ENCODE peak calls at places on chromosomes 7 and 10, in nine cellular contexts. One of them, this sample, is unnamed.

GRCh38 chr10:63375859-63376258 is 89.9 kb downstream of the JMJD1C start:
- DNase-seq in nephron progenitor cell: no peak
- DNase-seq in endothelial cell of umbilical vein: peak
- DNase-seq in activated CD4-positive, alpha-beta T cell treated with anti-CD3 and anti-CD28 coated beads, Interleukin-2, amount 50 U/mL, for 1 hour: no peak
- DNase-seq in mucosa of gallbladder: no peak
- DNase-seq in NCI-H1092 treated with DMSO at 0.1 percent for 48 hours: no peak
- DNase-seq in stimulated activated CD8-positive, alpha-beta memory T cell treated with anti-CD3 and anti-CD28 coated beads, Interleukin-4, amount 100 ng/mL, for 4 hours: no peak
- DNase-seq in fibroblast of the aortic adventitia: peak
- DNase-seq in A549: no peak
- DNase-seq in this sample: no peak

GRCh38 chr7:151833213-151833651 is 43.7 kb downstream of the PRKAG2 start:
- DNase-seq in mucosa of gallbladder: no peak
- DNase-seq in endothelial cell of umbilical vein: no peak
- DNase-seq in activated CD4-positive, alpha-beta T cell treated with anti-CD3 and anti-CD28 coated beads, Interleukin-2, amount 50 U/mL, for 1 hour: no peak
- DNase-seq in nephron progenitor cell: no peak
- DNase-seq in NCI-H1092 treated with DMSO at 0.1 percent for 48 hours: no peak
- DNase-seq in stimulated activated CD8-positive, alpha-beta memory T cell treated with anti-CD3 and anti-CD28 coated beads, Interleukin-4, amount 100 ng/mL, for 4 hours: no peak
- DNase-seq in A549: no peak
- DNase-seq in fibroblast of the aortic adventitia: no peak
- DNase-seq in this sample: no peak

GRCh38 chr10:102856758-102857424 is 2.8 kb downstream of the BORCS7 start:
- DNase-seq in nephron progenitor cell: no peak
- DNase-seq in fibroblast of the aortic adventitia: no peak
- DNase-seq in stimulated activated CD8-positive, alpha-beta memory T cell treated with anti-CD3 and anti-CD28 coated beads, Interleukin-4, amount 100 ng/mL, for 4 hours: no peak
- DNase-seq in mucosa of gallbladder: no peak
- DNase-seq in A549: no peak
- DNase-seq in endothelial cell of umbilical vein: no peak
- DNase-seq in activated CD4-positive, alpha-beta T cell treated with anti-CD3 and anti-CD28 coated beads, Interleukin-2, amount 50 U/mL, for 1 hour: no peak
- DNase-seq in NCI-H1092 treated with DMSO at 0.1 percent for 48 hours: no peak
- DNase-seq in this sample: no peak

GRCh38 chr10:95399167-95399566 is 108.4 kb upstream of the PDLIM1 start:
- DNase-seq in activated CD4-positive, alpha-beta T cell treated with anti-CD3 and anti-CD28 coated beads, Interleukin-2, amount 50 U/mL, for 1 hour: no peak
- DNase-seq in A549: no peak
- DNase-seq in fibroblast of the aortic adventitia: no peak
- DNase-seq in mucosa of gallbladder: no peak
- DNase-seq in NCI-H1092 treated with DMSO at 0.1 percent for 48 hours: no peak
- DNase-seq in endothelial cell of umbilical vein: no peak
- DNase-seq in nephron progenitor cell: no peak
- DNase-seq in stimulated activated CD8-positive, alpha-beta memory T cell treated with anti-CD3 and anti-CD28 coated beads, Interleukin-4, amount 100 ng/mL, for 4 hours: no peak
- DNase-seq in this sample: no peak

GRCh38 chr10:122078326-122078725 is 89.4 kb downstream of the TACC2 start:
- DNase-seq in endothelial cell of umbilical vein: no peak
- DNase-seq in activated CD4-positive, alpha-beta T cell treated with anti-CD3 and anti-CD28 coated beads, Interleukin-2, amount 50 U/mL, for 1 hour: no peak
- DNase-seq in fibroblast of the aortic adventitia: no peak
- DNase-seq in nephron progenitor cell: no peak
- DNase-seq in mucosa of gallbladder: no peak
- DNase-seq in NCI-H1092 treated with DMSO at 0.1 percent for 48 hours: no peak
- DNase-seq in A549: no peak
- DNase-seq in stimulated activated CD8-positive, alpha-beta memory T cell treated with anti-CD3 and anti-CD28 coated beads, Interleukin-4, amount 100 ng/mL, for 4 hours: no peak
- DNase-seq in this sample: no peak

GRCh38 chr7:81462672-81463071 is 307.2 kb downstream of the HGF start:
- DNase-seq in nephron progenitor cell: no peak
- DNase-seq in NCI-H1092 treated with DMSO at 0.1 percent for 48 hours: no peak
- DNase-seq in mucosa of gallbladder: no peak
- DNase-seq in endothelial cell of umbilical vein: no peak
- DNase-seq in stimulated activated CD8-positive, alpha-beta memory T cell treated with anti-CD3 and anti-CD28 coated beads, Interleukin-4, amount 100 ng/mL, for 4 hours: no peak
- DNase-seq in A549: peak
- DNase-seq in activated CD4-positive, alpha-beta T cell treated with anti-CD3 and anti-CD28 coated beads, Interleukin-2, amount 50 U/mL, for 1 hour: no peak
- DNase-seq in fibroblast of the aortic adventitia: peak
- DNase-seq in this sample: no peak

GRCh38 chr7:124255041-124255667 is 222.3 kb upstream of the TMEM229A start:
- DNase-seq in A549: no peak
- DNase-seq in mucosa of gallbladder: no peak
- DNase-seq in endothelial cell of umbilical vein: no peak
- DNase-seq in activated CD4-positive, alpha-beta T cell treated with anti-CD3 and anti-CD28 coated beads, Interleukin-2, amount 50 U/mL, for 1 hour: no peak
- DNase-seq in fibroblast of the aortic adventitia: no peak
- DNase-seq in stimulated activated CD8-positive, alpha-beta memory T cell treated with anti-CD3 and anti-CD28 coated beads, Interleukin-4, amount 100 ng/mL, for 4 hours: no peak
- DNase-seq in NCI-H1092 treated with DMSO at 0.1 percent for 48 hours: no peak
- DNase-seq in nephron progenitor cell: no peak
- DNase-seq in this sample: no peak

GRCh38 chr7:145692237-145692950 is 424.2 kb upstream of the CNTNAP2 start:
- DNase-seq in NCI-H1092 treated with DMSO at 0.1 percent for 48 hours: no peak
- DNase-seq in activated CD4-positive, alpha-beta T cell treated with anti-CD3 and anti-CD28 coated beads, Interleukin-2, amount 50 U/mL, for 1 hour: no peak
- DNase-seq in mucosa of gallbladder: no peak
- DNase-seq in A549: no peak
- DNase-seq in nephron progenitor cell: no peak
- DNase-seq in stimulated activated CD8-positive, alpha-beta memory T cell treated with anti-CD3 and anti-CD28 coated beads, Interleukin-4, amount 100 ng/mL, for 4 hours: no peak
- DNase-seq in endothelial cell of umbilical vein: no peak
- DNase-seq in fibroblast of the aortic adventitia: no peak
- DNase-seq in this sample: no peak

GRCh38 chr7:148264933-148265557 is 325.5 kb upstream of the C7orf33 start:
- DNase-seq in fibroblast of the aortic adventitia: peak
- DNase-seq in NCI-H1092 treated with DMSO at 0.1 percent for 48 hours: peak
- DNase-seq in stimulated activated CD8-positive, alpha-beta memory T cell treated with anti-CD3 and anti-CD28 coated beads, Interleukin-4, amount 100 ng/mL, for 4 hours: no peak
- DNase-seq in mucosa of gallbladder: no peak
- DNase-seq in activated CD4-positive, alpha-beta T cell treated with anti-CD3 and anti-CD28 coated beads, Interleukin-2, amount 50 U/mL, for 1 hour: no peak
- DNase-seq in endothelial cell of umbilical vein: no peak
- DNase-seq in A549: peak
- DNase-seq in nephron progenitor cell: no peak
- DNase-seq in this sample: peak

GRCh38 chr10:68800196-68800595 is 27.1 kb upstream of the STOX1 start:
- DNase-seq in activated CD4-positive, alpha-beta T cell treated with anti-CD3 and anti-CD28 coated beads, Interleukin-2, amount 50 U/mL, for 1 hour: no peak
- DNase-seq in stimulated activated CD8-positive, alpha-beta memory T cell treated with anti-CD3 and anti-CD28 coated beads, Interleukin-4, amount 100 ng/mL, for 4 hours: no peak
- DNase-seq in endothelial cell of umbilical vein: no peak
- DNase-seq in fibroblast of the aortic adventitia: no peak
- DNase-seq in A549: no peak
- DNase-seq in nephron progenitor cell: no peak
- DNase-seq in mucosa of gallbladder: no peak
- DNase-seq in NCI-H1092 treated with DMSO at 0.1 percent for 48 hours: no peak
- DNase-seq in this sample: no peak

GRCh38 chr10:63266337-63267327 is 133.5 kb downstream of the NRBF2 start:
- DNase-seq in mucosa of gallbladder: no peak
- DNase-seq in endothelial cell of umbilical vein: peak
- DNase-seq in nephron progenitor cell: no peak
- DNase-seq in A549: no peak
- DNase-seq in activated CD4-positive, alpha-beta T cell treated with anti-CD3 and anti-CD28 coated beads, Interleukin-2, amount 50 U/mL, for 1 hour: no peak
- DNase-seq in stimulated activated CD8-positive, alpha-beta memory T cell treated with anti-CD3 and anti-CD28 coated beads, Interleukin-4, amount 100 ng/mL, for 4 hours: no peak
- DNase-seq in fibroblast of the aortic adventitia: peak
- DNase-seq in NCI-H1092 treated with DMSO at 0.1 percent for 48 hours: peak
- DNase-seq in this sample: no peak

GRCh38 chr7:96236198-96237039 is 85.5 kb downstream of the SLC25A13 start:
- DNase-seq in stimulated activated CD8-positive, alpha-beta memory T cell treated with anti-CD3 and anti-CD28 coated beads, Interleukin-4, amount 100 ng/mL, for 4 hours: no peak
- DNase-seq in fibroblast of the aortic adventitia: peak
- DNase-seq in NCI-H1092 treated with DMSO at 0.1 percent for 48 hours: no peak
- DNase-seq in A549: no peak
- DNase-seq in nephron progenitor cell: no peak
- DNase-seq in activated CD4-positive, alpha-beta T cell treated with anti-CD3 and anti-CD28 coated beads, Interleukin-2, amount 50 U/mL, for 1 hour: no peak
- DNase-seq in mucosa of gallbladder: no peak
- DNase-seq in endothelial cell of umbilical vein: peak
- DNase-seq in this sample: no peak

GRCh38 chr7:102916881-102917280 is 4.1 kb downstream of the LRRC17 start:
- DNase-seq in stimulated activated CD8-positive, alpha-beta memory T cell treated with anti-CD3 and anti-CD28 coated beads, Interleukin-4, amount 100 ng/mL, for 4 hours: no peak
- DNase-seq in NCI-H1092 treated with DMSO at 0.1 percent for 48 hours: no peak
- DNase-seq in A549: no peak
- DNase-seq in activated CD4-positive, alpha-beta T cell treated with anti-CD3 and anti-CD28 coated beads, Interleukin-2, amount 50 U/mL, for 1 hour: no peak
- DNase-seq in nephron progenitor cell: no peak
- DNase-seq in fibroblast of the aortic adventitia: peak
- DNase-seq in endothelial cell of umbilical vein: no peak
- DNase-seq in mucosa of gallbladder: no peak
- DNase-seq in this sample: no peak

GRCh38 chr10:96606216-96606615 is 19.4 kb upstream of the TM9SF3 start:
- DNase-seq in stimulated activated CD8-positive, alpha-beta memory T cell treated with anti-CD3 and anti-CD28 coated beads, Interleukin-4, amount 100 ng/mL, for 4 hours: no peak
- DNase-seq in mucosa of gallbladder: no peak
- DNase-seq in A549: no peak
- DNase-seq in fibroblast of the aortic adventitia: no peak
- DNase-seq in NCI-H1092 treated with DMSO at 0.1 percent for 48 hours: no peak
- DNase-seq in nephron progenitor cell: no peak
- DNase-seq in activated CD4-positive, alpha-beta T cell treated with anti-CD3 and anti-CD28 coated beads, Interleukin-2, amount 50 U/mL, for 1 hour: no peak
- DNase-seq in endothelial cell of umbilical vein: no peak
- DNase-seq in this sample: no peak

GRCh38 chr10:23114228-23114850 is 19.0 kb downstream of the MSRB2 start:
- DNase-seq in endothelial cell of umbilical vein: no peak
- DNase-seq in NCI-H1092 treated with DMSO at 0.1 percent for 48 hours: no peak
- DNase-seq in activated CD4-positive, alpha-beta T cell treated with anti-CD3 and anti-CD28 coated beads, Interleukin-2, amount 50 U/mL, for 1 hour: no peak
- DNase-seq in stimulated activated CD8-positive, alpha-beta memory T cell treated with anti-CD3 and anti-CD28 coated beads, Interleukin-4, amount 100 ng/mL, for 4 hours: no peak
- DNase-seq in A549: no peak
- DNase-seq in fibroblast of the aortic adventitia: no peak
- DNase-seq in nephron progenitor cell: no peak
- DNase-seq in mucosa of gallbladder: no peak
- DNase-seq in this sample: no peak

GRCh38 chr7:75711634-75712494 is 26.9 kb downstream of the HIP1 start:
- DNase-seq in fibroblast of the aortic adventitia: peak
- DNase-seq in stimulated activated CD8-positive, alpha-beta memory T cell treated with anti-CD3 and anti-CD28 coated beads, Interleukin-4, amount 100 ng/mL, for 4 hours: no peak
- DNase-seq in NCI-H1092 treated with DMSO at 0.1 percent for 48 hours: no peak
- DNase-seq in A549: no peak
- DNase-seq in activated CD4-positive, alpha-beta T cell treated with anti-CD3 and anti-CD28 coated beads, Interleukin-2, amount 50 U/mL, for 1 hour: no peak
- DNase-seq in endothelial cell of umbilical vein: peak
- DNase-seq in mucosa of gallbladder: no peak
- DNase-seq in nephron progenitor cell: no peak
- DNase-seq in this sample: no peak

GRCh38 chr10:57694956-57695605 is 572.6 kb downstream of the IPMK start:
- DNase-seq in A549: no peak
- DNase-seq in nephron progenitor cell: no peak
- DNase-seq in fibroblast of the aortic adventitia: no peak
- DNase-seq in stimulated activated CD8-positive, alpha-beta memory T cell treated with anti-CD3 and anti-CD28 coated beads, Interleukin-4, amount 100 ng/mL, for 4 hours: no peak
- DNase-seq in activated CD4-positive, alpha-beta T cell treated with anti-CD3 and anti-CD28 coated beads, Interleukin-2, amount 50 U/mL, for 1 hour: no peak
- DNase-seq in mucosa of gallbladder: no peak
- DNase-seq in endothelial cell of umbilical vein: no peak
- DNase-seq in NCI-H1092 treated with DMSO at 0.1 percent for 48 hours: peak
- DNase-seq in this sample: no peak

GRCh38 chr7:140053812-140054539 is 8.8 kb downstream of the PARP12 start:
- DNase-seq in endothelial cell of umbilical vein: no peak
- DNase-seq in nephron progenitor cell: no peak
- DNase-seq in A549: no peak
- DNase-seq in mucosa of gallbladder: no peak
- DNase-seq in fibroblast of the aortic adventitia: no peak
- DNase-seq in activated CD4-positive, alpha-beta T cell treated with anti-CD3 and anti-CD28 coated beads, Interleukin-2, amount 50 U/mL, for 1 hour: no peak
- DNase-seq in NCI-H1092 treated with DMSO at 0.1 percent for 48 hours: no peak
- DNase-seq in stimulated activated CD8-positive, alpha-beta memory T cell treated with anti-CD3 and anti-CD28 coated beads, Interleukin-4, amount 100 ng/mL, for 4 hours: no peak
- DNase-seq in this sample: no peak

GRCh38 chr10:113456741-113457140 is 96.1 kb upstream of the HABP2 start:
- DNase-seq in fibroblast of the aortic adventitia: no peak
- DNase-seq in activated CD4-positive, alpha-beta T cell treated with anti-CD3 and anti-CD28 coated beads, Interleukin-2, amount 50 U/mL, for 1 hour: no peak
- DNase-seq in NCI-H1092 treated with DMSO at 0.1 percent for 48 hours: no peak
- DNase-seq in nephron progenitor cell: no peak
- DNase-seq in A549: no peak
- DNase-seq in mucosa of gallbladder: no peak
- DNase-seq in endothelial cell of umbilical vein: no peak
- DNase-seq in stimulated activated CD8-positive, alpha-beta memory T cell treated with anti-CD3 and anti-CD28 coated beads, Interleukin-4, amount 100 ng/mL, for 4 hours: no peak
- DNase-seq in this sample: no peak

GRCh38 chr7:147595076-147595475 is 995.5 kb upstream of the C7orf33 start:
- DNase-seq in endothelial cell of umbilical vein: no peak
- DNase-seq in stimulated activated CD8-positive, alpha-beta memory T cell treated with anti-CD3 and anti-CD28 coated beads, Interleukin-4, amount 100 ng/mL, for 4 hours: no peak
- DNase-seq in mucosa of gallbladder: no peak
- DNase-seq in nephron progenitor cell: no peak
- DNase-seq in activated CD4-positive, alpha-beta T cell treated with anti-CD3 and anti-CD28 coated beads, Interleukin-2, amount 50 U/mL, for 1 hour: no peak
- DNase-seq in NCI-H1092 treated with DMSO at 0.1 percent for 48 hours: no peak
- DNase-seq in fibroblast of the aortic adventitia: no peak
- DNase-seq in A549: no peak
- DNase-seq in this sample: no peak

GRCh38 chr7:1557771-1558170 is 1.8 kb upstream of the TMEM184A start:
- DNase-seq in endothelial cell of umbilical vein: no peak
- DNase-seq in mucosa of gallbladder: no peak
- DNase-seq in A549: no peak
- DNase-seq in stimulated activated CD8-positive, alpha-beta memory T cell treated with anti-CD3 and anti-CD28 coated beads, Interleukin-4, amount 100 ng/mL, for 4 hours: no peak
- DNase-seq in nephron progenitor cell: no peak
- DNase-seq in fibroblast of the aortic adventitia: no peak
- DNase-seq in activated CD4-positive, alpha-beta T cell treated with anti-CD3 and anti-CD28 coated beads, Interleukin-2, amount 50 U/mL, for 1 hour: no peak
- DNase-seq in NCI-H1092 treated with DMSO at 0.1 percent for 48 hours: no peak
- DNase-seq in this sample: no peak

GRCh38 chr10:132438091-132439024 is 41.4 kb downstream of the PWWP2B start:
- DNase-seq in NCI-H1092 treated with DMSO at 0.1 percent for 48 hours: no peak
- DNase-seq in stimulated activated CD8-positive, alpha-beta memory T cell treated with anti-CD3 and anti-CD28 coated beads, Interleukin-4, amount 100 ng/mL, for 4 hours: no peak
- DNase-seq in activated CD4-positive, alpha-beta T cell treated with anti-CD3 and anti-CD28 coated beads, Interleukin-2, amount 50 U/mL, for 1 hour: no peak
- DNase-seq in endothelial cell of umbilical vein: no peak
- DNase-seq in mucosa of gallbladder: no peak
- DNase-seq in fibroblast of the aortic adventitia: no peak
- DNase-seq in A549: no peak
- DNase-seq in nephron progenitor cell: no peak
- DNase-seq in this sample: no peak

GRCh38 chr10:70494536-70494935 is 16.0 kb downstream of the PALD1 start:
- DNase-seq in activated CD4-positive, alpha-beta T cell treated with anti-CD3 and anti-CD28 coated beads, Interleukin-2, amount 50 U/mL, for 1 hour: no peak
- DNase-seq in A549: no peak
- DNase-seq in fibroblast of the aortic adventitia: no peak
- DNase-seq in nephron progenitor cell: no peak
- DNase-seq in NCI-H1092 treated with DMSO at 0.1 percent for 48 hours: no peak
- DNase-seq in mucosa of gallbladder: no peak
- DNase-seq in endothelial cell of umbilical vein: no peak
- DNase-seq in stimulated activated CD8-positive, alpha-beta memory T cell treated with anti-CD3 and anti-CD28 coated beads, Interleukin-4, amount 100 ng/mL, for 4 hours: no peak
- DNase-seq in this sample: peak